ENCODE peak calls at places on chromosomes 5 and 9, in six cellular contexts. One of them, this sample, is unnamed.

GRCh38 chr5:139966856-139967255 is 76.2 kb downstream of the NRG2 start:
- DNase-seq in ACHN: no peak
- DNase-seq in mesendoderm: no peak
- DNase-seq in left colon: no peak
- DNase-seq in A549: no peak
- DNase-seq in K562: no peak
- DNase-seq in this sample: no peak

GRCh38 chr5:149963722-149964121 is 3.2 kb downstream of the SLC26A2 start:
- DNase-seq in ACHN: no peak
- DNase-seq in mesendoderm: no peak
- DNase-seq in left colon: no peak
- DNase-seq in A549: no peak
- DNase-seq in K562: no peak
- DNase-seq in this sample: no peak

GRCh38 chr9:70672136-70672535 is 257.7 kb upstream of the KLF9 start:
- DNase-seq in ACHN: no peak
- DNase-seq in mesendoderm: no peak
- DNase-seq in left colon: no peak
- DNase-seq in A549: no peak
- DNase-seq in K562: no peak
- DNase-seq in this sample: no peak

GRCh38 chr9:97987490-97987889 is 4.3 kb downstream of the ANP32B start:
- DNase-seq in ACHN: no peak
- DNase-seq in mesendoderm: no peak
- DNase-seq in left colon: no peak
- DNase-seq in A549: no peak
- DNase-seq in K562: no peak
- DNase-seq in this sample: no peak

GRCh38 chr9:93911136-93911745 is 43.9 kb downstream of the BARX1 start:
- DNase-seq in ACHN: no peak
- DNase-seq in mesendoderm: no peak
- DNase-seq in left colon: no peak
- DNase-seq in A549: no peak
- DNase-seq in K562: no peak
- DNase-seq in this sample: no peak

GRCh38 chr9:98017306-98017705 is 34.2 kb downstream of the ANP32B start:
- DNase-seq in ACHN: no peak
- DNase-seq in mesendoderm: no peak
- DNase-seq in left colon: no peak
- DNase-seq in A549: no peak
- DNase-seq in K562: no peak
- DNase-seq in this sample: no peak

GRCh38 chr5:131563434-131564228 is 71.4 kb downstream of the RAPGEF6 start:
- DNase-seq in ACHN: no peak
- DNase-seq in mesendoderm: peak; percentile 78
- DNase-seq in left colon: no peak
- DNase-seq in A549: peak; percentile 6
- DNase-seq in K562: peak; percentile 24
- DNase-seq in this sample: no peak

GRCh38 chr5:167577616-167578015 is 713.8 kb upstream of the WWC1 start:
- DNase-seq in ACHN: no peak
- DNase-seq in mesendoderm: no peak
- DNase-seq in left colon: no peak
- DNase-seq in A549: no peak
- DNase-seq in K562: no peak
- DNase-seq in this sample: no peak